ENCODE peak calls at places on chromosomes 5 and 9, in seven cellular contexts. D is AG09309, T is OCI-LY7, G is body of pancreas, K is GM23338, O is HFF-Myc, N is GM06990. E is an unnamed sample.

GRCh38 chr5:137605377-137605776 is 106.3 kb upstream of the SPOCK1 start:
- DNase-seq in D (no peak), T (no peak), G (no peak), K (peak; percentile 62), O (no peak), N (no peak), E (no peak)

GRCh38 chr9:125240649-125240999 is 519 bp downstream of the HSPA5 start:
- DNase-seq in D (no peak), T (peak; percentile 62), G (peak; percentile 63), K (peak; percentile 36), O (no peak), N (no peak), E (peak; percentile 7)

GRCh38 chr5:180689071-180689694 is 39.8 kb upstream of the FLT4 start:
- DNase-seq in D (no peak), T (no peak), G (no peak), K (no peak), O (no peak), N (no peak), E (no peak)

GRCh38 chr5:11222169-11222568 is 461.1 kb upstream of the DAP start:
- DNase-seq in D (no peak), T (no peak), G (no peak), K (no peak), O (no peak), N (no peak), E (no peak)

GRCh38 chr5:78591972-78592700 is 56.4 kb downstream of the LHFPL2 start:
- DNase-seq in D (no peak), T (no peak), G (no peak), K (peak; percentile 43), O (no peak), N (no peak), E (peak; percentile 56)

GRCh38 chr5:91111473-91112238 is 271.5 kb downstream of the ARRDC3 start:
- DNase-seq in D (no peak), T (no peak), G (no peak), K (no peak), O (no peak), N (no peak), E (no peak)

GRCh38 chr9:99040254-99040653 is 64.7 kb upstream of the TGFBR1 start:
- DNase-seq in D (no peak), T (no peak), G (no peak), K (no peak), O (no peak), N (no peak), E (no peak)

GRCh38 chr5:93578813-93579560 is 2.0 kb downstream of the NR2F1-AS1 start:
- DNase-seq in D (no peak), T (no peak), G (no peak), K (peak; percentile 59), O (no peak), N (no peak), E (peak; percentile 26)

GRCh38 chr5:178241688-178242231 is 9.2 kb upstream of the PHYKPL start:
- DNase-seq in D (no peak), T (no peak), G (no peak), K (no peak), O (no peak), N (no peak), E (no peak)

DNA sequence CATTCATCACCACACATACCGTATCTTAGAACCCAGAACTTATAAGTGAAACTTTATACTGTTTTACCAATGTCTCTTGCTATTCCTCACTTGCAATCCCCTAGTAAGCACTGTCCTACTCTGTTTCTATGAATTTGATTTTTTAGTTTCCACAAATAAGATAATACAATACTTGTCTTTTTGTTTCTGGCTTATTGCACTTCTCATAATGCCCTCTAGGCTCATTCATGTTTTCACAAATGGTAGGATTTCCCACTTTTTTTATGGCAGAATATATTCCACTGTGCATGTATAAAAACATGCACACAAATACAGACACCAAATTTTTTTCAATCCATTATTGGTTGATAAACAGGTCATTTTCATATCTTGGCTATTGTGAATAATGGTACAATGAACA is 1742.3 kb upstream of the NUDT12 start:
- DNase-seq in D (no peak), T (no peak), G (no peak), K (no peak), O (no peak), N (no peak), E (no peak)
- TF ChIP-seq CTCF in D (no peak), T (peak; percentile 12), G (no peak), K (peak; percentile 39), O (no peak), N (no peak), E (no peak)

DNA sequence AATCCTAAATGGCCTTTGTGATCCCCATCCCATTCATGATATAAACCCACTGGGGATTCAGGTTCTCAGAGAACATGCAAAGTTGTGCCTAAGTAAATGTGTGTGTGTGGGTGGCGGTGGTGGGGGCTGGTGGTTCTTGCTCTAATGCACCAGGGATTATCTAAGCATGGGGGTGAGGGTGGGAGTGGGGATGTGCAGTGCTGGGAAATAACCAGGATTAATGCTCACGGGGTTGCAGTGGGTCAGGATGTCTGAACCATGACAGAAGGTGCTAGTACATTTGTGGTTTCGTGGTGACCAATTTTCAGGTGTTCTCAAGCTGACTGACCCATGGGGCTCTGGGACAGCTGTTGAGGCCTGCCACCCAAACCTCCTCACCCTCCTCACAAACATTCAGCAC is 101.0 kb downstream of the ZNF608 start:
- DNase-seq in D (no peak), T (peak; percentile 60), G (no peak), K (no peak), O (no peak), N (peak; percentile 31), E (peak; percentile 27)
- TF ChIP-seq CTCF in D (no peak), T (no peak), G (no peak), K (no peak), O (no peak), N (no peak), E (no peak)

DNA sequence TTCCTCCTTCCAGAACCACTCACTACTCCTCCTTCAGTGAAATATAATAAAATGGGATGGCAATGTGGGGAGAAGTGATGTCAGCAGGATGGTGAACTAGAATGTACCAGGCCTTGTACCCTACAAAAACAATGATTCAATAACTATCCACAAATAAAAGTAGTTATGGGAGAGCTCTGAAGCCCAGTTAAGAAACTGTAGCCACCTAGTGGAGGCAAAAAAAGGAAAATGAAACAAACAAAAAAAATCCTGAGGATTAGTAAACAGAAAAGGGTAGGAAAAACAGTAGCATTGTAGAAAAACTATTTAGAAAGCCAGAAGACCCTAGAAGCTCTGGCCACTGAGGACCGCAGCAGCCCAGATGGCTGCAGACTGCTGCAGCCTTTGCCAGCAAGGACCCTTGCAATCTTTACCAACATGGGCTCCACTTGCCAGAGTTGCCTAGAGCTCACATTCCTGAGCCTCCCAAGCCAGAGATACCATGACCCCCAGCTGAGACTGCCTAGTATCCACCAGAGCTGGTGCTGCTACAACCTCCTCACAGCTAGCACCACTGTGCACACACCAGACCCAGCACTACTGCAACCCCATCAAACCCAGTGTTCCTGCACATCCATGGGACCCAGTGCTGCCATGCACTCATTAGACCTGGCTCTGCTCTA is 259.7 kb upstream of the MSX2 start:
- DNase-seq in D (no peak), T (no peak), G (no peak), K (peak; percentile 39), O (no peak), N (no peak), E (no peak)
- TF ChIP-seq CTCF in D (peak; percentile 28), T (peak; percentile 27), G (no peak), K (peak; percentile 54), O (no peak), N (no peak), E (no peak)

DNA sequence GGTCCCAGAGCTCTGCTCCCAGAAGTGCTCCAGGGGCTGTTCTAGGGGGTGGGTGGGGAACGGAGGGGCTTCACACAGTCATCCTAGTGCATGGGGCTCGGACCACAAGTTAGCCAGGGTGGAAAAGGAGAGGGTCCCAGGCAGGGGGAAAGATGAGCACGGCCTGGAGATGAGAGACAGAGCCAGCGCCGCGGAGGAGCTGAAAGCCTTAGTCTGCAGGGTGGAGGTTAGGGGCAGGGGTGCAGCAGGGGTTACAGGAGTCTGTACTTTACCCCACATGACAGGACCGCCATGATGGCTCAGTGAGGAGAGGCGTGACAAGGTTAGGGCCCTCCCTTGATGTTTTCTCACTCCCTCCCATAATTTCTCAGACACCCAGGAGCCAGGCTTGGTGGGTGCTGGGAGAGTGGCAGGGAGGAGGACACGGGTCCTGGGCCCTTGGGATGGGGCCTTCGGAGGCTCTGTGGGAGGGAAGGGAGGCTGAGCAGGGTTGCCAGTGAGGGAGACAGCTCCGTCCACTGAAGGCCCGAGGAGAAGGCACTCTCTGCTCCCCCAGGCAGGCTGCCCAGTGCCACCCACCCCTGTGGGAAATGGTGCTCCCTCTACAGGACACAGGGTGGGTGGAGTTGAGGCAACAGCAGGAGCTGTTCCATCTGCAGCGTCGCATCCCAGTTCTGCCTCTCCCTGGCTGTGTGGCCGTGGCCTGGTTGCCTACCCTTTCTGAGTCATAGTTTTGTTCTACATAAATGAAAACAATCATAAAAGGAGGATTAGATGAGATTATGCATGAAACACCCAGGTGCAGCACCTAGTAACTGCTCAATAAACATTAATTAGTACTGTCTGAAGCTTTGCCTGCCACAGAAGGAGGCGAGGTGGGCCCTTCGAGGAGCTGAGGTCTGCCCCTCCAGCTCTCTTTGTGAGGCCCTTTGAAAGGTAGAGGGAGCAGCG is 66.2 kb downstream of the NDST1 start:
- DNase-seq in D (no peak), T (no peak), G (no peak), K (no peak), O (no peak), N (no peak), E (no peak)
- TF ChIP-seq CTCF in D (peak; percentile 19), T (peak; percentile 41), G (no peak), K (no peak), O (peak; percentile 27), N (no peak), E (no peak)

GRCh38 chr5:171749365-171749764 is 36.3 kb upstream of the SMIM23 start:
- DNase-seq in D (no peak), T (no peak), G (no peak), K (no peak), O (no peak), N (no peak), E (no peak)

GRCh38 chr5:171745602-171746001 is 40.0 kb upstream of the SMIM23 start:
- DNase-seq in D (no peak), T (no peak), G (no peak), K (no peak), O (no peak), N (no peak), E (no peak)

GRCh38 chr5:171747061-171747859 is 38.4 kb upstream of the SMIM23 start:
- DNase-seq in D (no peak), T (no peak), G (no peak), K (no peak), O (no peak), N (no peak), E (no peak)

GRCh38 chr5:171748720-171749119 is 36.9 kb upstream of the SMIM23 start:
- DNase-seq in D (no peak), T (no peak), G (no peak), K (no peak), O (no peak), N (no peak), E (no peak)

DNA sequence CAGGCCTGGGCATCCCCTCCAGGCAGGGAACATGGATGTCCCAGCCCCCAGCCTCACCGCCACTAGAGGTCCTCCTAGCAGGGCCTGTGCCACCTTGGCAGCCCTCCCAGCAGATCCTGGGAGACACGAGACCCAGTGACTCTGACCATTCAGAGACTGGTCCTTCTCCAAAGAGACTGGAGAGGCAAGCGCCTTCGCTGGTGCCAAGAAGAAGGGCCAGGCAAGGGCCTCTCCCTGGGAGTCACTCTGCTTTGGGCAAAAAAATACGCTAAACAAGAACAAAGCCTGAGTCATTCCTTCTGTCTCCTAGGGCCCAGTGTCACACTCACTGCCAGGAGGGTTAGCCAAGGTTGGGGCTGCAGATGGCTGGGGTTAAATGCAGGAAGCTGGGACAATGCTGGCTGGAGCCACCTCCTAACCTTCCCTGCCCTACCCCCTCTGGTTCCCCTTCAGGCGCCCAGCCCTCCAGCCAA is 35.3 kb upstream of the SMIM23 start:
- DNase-seq in D (no peak), T (peak; percentile 5), G (no peak), K (peak; percentile 65), O (no peak), N (no peak), E (no peak)
- TF ChIP-seq CTCF in D (no peak), T (peak; percentile 36), G (no peak), K (peak; percentile 49), O (peak; percentile 25), N (peak; percentile 26), E (peak; percentile 12)